ENCODE peak calls at places on chromosome 19, in eight cellular contexts. M is esophagus squamous epithelium, F is left ventricle myocardium inferior, U is hepatocyte, C is adrenal gland, V is cardiac muscle cell, I is body of pancreas, S is psoas muscle. R is an unnamed sample.

GRCh38 chr19:31698352-31698751 is 349.1 kb upstream of the TSHZ3 start:
- DNase-seq in I (no peak), U (no peak), S (no peak), V (no peak), M (no peak), F (no peak), C (no peak), R (no peak)

GRCh38 chr19:19113040-19113541 is 25.2 kb downstream of the TMEM161A start:
- DNase-seq in C (no peak), M (no peak), I (no peak), F (no peak), V (peak; percentile 70), U (no peak), S (no peak), R (peak; percentile 28)

GRCh38 chr19:12666305-12667048 is at the start of the genes MAN2B1 and WDR83:
- DNase-seq in V (peak; percentile 71), F (peak; percentile 82), I (peak; percentile 75), S (peak; percentile 79), U (peak; percentile 93), M (no peak), C (peak; percentile 74), R (peak; percentile 90)

GRCh38 chr19:11261431-11261901 is 858 bp downstream of the DOCK6 start:
- DNase-seq in U (no peak), V (no peak), F (no peak), I (no peak), S (no peak), C (no peak), M (no peak), R (no peak)

GRCh38 chr19:4649392-4650094 is 10.2 kb downstream of the TNFAIP8L1 start:
- DNase-seq in S (no peak), I (no peak), V (no peak), M (no peak), C (no peak), U (no peak), F (no peak), R (no peak)

GRCh38 chr19:17419154-17419490 is 725 bp upstream of the MVB12A start:
- DNase-seq in M (no peak), C (no peak), F (no peak), S (no peak), V (no peak), I (no peak), U (no peak), R (no peak)

GRCh38 chr19:52369463-52370340 is at the start of gene ZNF880:
- DNase-seq in V (peak; percentile 96), I (peak; percentile 93), M (peak; percentile 51), C (peak; percentile 96), F (peak; percentile 95), S (peak; percentile 94), U (peak; percentile 96), R (peak; percentile 87)

GRCh38 chr19:34426096-34426661 is 2.0 kb upstream of the UBA2 start:
- DNase-seq in S (no peak), C (no peak), M (no peak), U (no peak), V (no peak), F (no peak), I (no peak), R (no peak)

GRCh38 chr19:3115916-3116602 is 19.8 kb upstream of the GNA15 start:
- DNase-seq in M (no peak), C (no peak), U (no peak), F (no peak), S (no peak), V (no peak), I (no peak), R (no peak)

GRCh38 chr19:33285441-33285927 is 16.9 kb downstream of the CEBPA start:
- DNase-seq in S (no peak), F (no peak), U (no peak), M (no peak), I (no peak), C (no peak), V (no peak), R (no peak)

GRCh38 chr19:49113762-49114629 is at the start of gene LIN7B:
- DNase-seq in M (no peak), I (peak; percentile 73), S (peak; percentile 65), U (peak; percentile 93), F (peak; percentile 71), V (peak; percentile 73), C (peak; percentile 62), R (peak; percentile 84)

GRCh38 chr19:30670011-30670329 is 297.8 kb downstream of the ZNF536 start:
- DNase-seq in V (no peak), C (no peak), M (no peak), I (no peak), U (no peak), F (no peak), S (no peak), R (peak; percentile 91)

GRCh38 chr19:35524181-35524838 is 3.8 kb downstream of the SBSN start:
- DNase-seq in M (no peak), V (no peak), I (no peak), F (no peak), C (no peak), S (no peak), U (no peak), R (no peak)

GRCh38 chr19:38303517-38304351 is at the start of gene C19orf33:
- DNase-seq in V (no peak), S (no peak), U (peak; percentile 93), M (no peak), C (no peak), I (no peak), F (peak; percentile 32), R (no peak)

GRCh38 chr19:33391631-33392249 is 18.2 kb downstream of the CEBPG start:
- DNase-seq in V (no peak), U (no peak), F (no peak), I (no peak), M (no peak), C (no peak), S (no peak), R (no peak)

GRCh38 chr19:5784581-5785147 is at the start of gene PRR22:
- DNase-seq in U (no peak), V (no peak), F (no peak), I (no peak), C (no peak), S (no peak), M (no peak), R (no peak)

GRCh38 chr19:43639507-43640423 is at the start of gene CADM4:
- DNase-seq in S (peak; percentile 23), I (peak; percentile 48), F (peak; percentile 23), V (no peak), M (no peak), C (no peak), U (peak; percentile 63), R (peak; percentile 42)

GRCh38 chr19:39403331-39404312 is 3.0 kb upstream of the ZFP36 start:
- DNase-seq in I (peak; percentile 81), S (peak; percentile 100), U (peak; percentile 99), V (peak; percentile 100), F (peak; percentile 98), C (peak; percentile 99), M (peak; percentile 89), R (peak; percentile 94)

GRCh38 chr19:19627716-19628498 is at the start of gene LPAR2:
- DNase-seq in F (no peak), S (no peak), U (peak; percentile 87), C (no peak), M (no peak), I (peak; percentile 76), V (peak; percentile 21), R (peak; percentile 55)

GRCh38 chr19:6779204-6779603 is 6.7 kb downstream of the VAV1 start:
- DNase-seq in S (no peak), U (no peak), M (no peak), F (no peak), V (no peak), I (no peak), C (no peak), R (peak; percentile 88)

GRCh38 chr19:24141612-24142011 is 54.6 kb downstream of the ZNF254 start:
- DNase-seq in U (no peak), V (no peak), S (no peak), I (no peak), M (no peak), F (no peak), C (no peak), R (no peak)
- TF ChIP-seq CTCF in U (no peak), V (no peak), S (no peak), I (no peak), M (no peak), F (no peak), C (no peak), R (no peak)

GRCh38 chr19:54137913-54138776 is 583 bp downstream of the CNOT3 start:
- DNase-seq in M (no peak), V (no peak), C (no peak), U (peak; percentile 50), S (no peak), F (no peak), I (peak; percentile 42), R (no peak)

GRCh38 chr19:54137114-54137912 is at the start of gene CNOT3:
- DNase-seq in M (peak; percentile 100), V (peak; percentile 100), C (peak; percentile 100), I (peak; percentile 99), U (peak; percentile 100), S (peak; percentile 100), F (peak; percentile 99), R (peak; percentile 100)

GRCh38 chr19:54136086-54136863 is 1.3 kb upstream of the CNOT3 start:
- DNase-seq in V (no peak), M (no peak), S (no peak), I (no peak), C (no peak), U (peak; percentile 22), F (no peak), R (no peak)

GRCh38 chr19:54138777-54139256 is 1.3 kb downstream of the CNOT3 start:
- DNase-seq in I (no peak), M (no peak), F (no peak), C (no peak), V (no peak), S (no peak), U (no peak), R (no peak)

GRCh38 chr19:54136864-54137113 is 773 bp upstream of the CNOT3 start:
- DNase-seq in M (no peak), F (no peak), C (no peak), I (no peak), V (no peak), U (no peak), S (no peak), R (no peak)
- H3K27ac ChIP-seq in M (peak overlapping the region; percentile 80), F (peak overlapping the region; percentile 73), C (peak overlapping the region; percentile 79), I (peak overlapping the region; percentile 57), V (peak overlapping the region; percentile 85), U (peak overlapping the region; percentile 15), S (peak overlapping the region; percentile 69), R (peak overlapping the region; percentile 16)

DNA sequence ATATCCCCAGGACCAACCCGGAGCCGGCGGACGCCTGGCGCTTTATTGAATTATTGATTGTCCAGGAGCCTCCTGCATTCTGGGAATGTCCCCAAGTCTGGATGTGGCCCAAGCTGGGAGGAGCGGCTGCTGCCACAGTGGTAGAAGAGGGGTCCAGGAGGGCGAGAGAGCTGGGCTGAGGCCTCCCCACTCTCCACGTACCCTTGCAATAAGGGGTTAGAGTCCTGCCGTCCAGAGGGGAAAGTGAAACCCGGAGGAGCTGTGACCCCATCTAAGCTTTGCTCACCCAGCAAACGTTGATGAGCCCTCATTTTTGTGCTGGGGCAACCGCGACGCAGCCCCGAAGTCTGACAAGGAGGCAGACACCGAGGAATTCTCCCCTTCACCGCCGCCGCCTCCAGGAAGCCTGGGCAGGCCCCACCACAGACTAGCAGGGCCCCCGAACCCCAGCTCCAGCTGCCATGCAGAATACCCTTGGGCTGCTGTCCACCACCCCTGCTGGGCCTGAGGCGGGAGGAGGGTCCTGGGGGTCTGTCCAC is 1.4 kb upstream of the C2CD4C start:
- DNase-seq in C (no peak), I (peak; percentile 50), F (no peak), V (no peak), U (no peak), S (no peak), M (no peak), R (no peak)
- H3K27me3 ChIP-seq in C (peaks cover 43% of the 10 kb centered on the region), I (peaks cover 20% of the 10 kb centered on the region), F (peaks cover 78% of the 10 kb centered on the region), V (peaks cover 19% of the 10 kb centered on the region), U (peaks cover 12% of the 10 kb centered on the region), S (peaks cover 66% of the 10 kb centered on the region), M (peaks cover 87% of the 10 kb centered on the region), R (peaks cover 7% of the 10 kb centered on the region)

GRCh38 chr19:41795031-41795461 is 1.3 kb upstream of the CEACAM3 start:
- DNase-seq in U (peak; percentile 65), V (peak; percentile 41), S (no peak), F (no peak), M (no peak), I (peak; percentile 57), C (peak; percentile 61), R (peak; percentile 81)
- TF ChIP-seq CTCF in U (peak; percentile 60), V (peak; percentile 86), S (peak; percentile 50), F (peak; percentile 77), M (peak; percentile 72), I (peak; percentile 82), C (peak; percentile 68), R (peak; percentile 90)